ENCODE peak calls at places on chromosomes 2 and 18, in nine cellular contexts. One of them, this sample, is unnamed.
A peak's percentile ranks its signal among the peaks of the same experiment; 100 is the strongest.

GRCh38 chr2:317501-318424 is 29.9 kb upstream of the ALKAL2 start:
- DNase-seq in choroid plexus epithelial cell: peak; percentile 90
- DNase-seq in psoas muscle: no peak
- DNase-seq in GM23338: peak; percentile 25
- DNase-seq in lower lobe of right lung: no peak
- DNase-seq in ovary: no peak
- DNase-seq in brain microvascular endothelial cell: peak; percentile 55
- DNase-seq in cardiac fibroblast: peak; percentile 29
- DNase-seq in Peyer's patch: no peak
- DNase-seq in this sample: no peak

GRCh38 chr2:120224256-120224655 is 1.1 kb upstream of the TMEM185B start:
- DNase-seq in GM23338: no peak
- DNase-seq in cardiac fibroblast: no peak
- DNase-seq in brain microvascular endothelial cell: no peak
- DNase-seq in psoas muscle: peak; percentile 45
- DNase-seq in lower lobe of right lung: no peak
- DNase-seq in choroid plexus epithelial cell: no peak
- DNase-seq in ovary: no peak
- DNase-seq in Peyer's patch: no peak
- DNase-seq in this sample: no peak

GRCh38 chr2:39718483-39718882 is 52.8 kb downstream of the TMEM178A start:
- DNase-seq in psoas muscle: no peak
- DNase-seq in ovary: no peak
- DNase-seq in lower lobe of right lung: no peak
- DNase-seq in Peyer's patch: no peak
- DNase-seq in GM23338: no peak
- DNase-seq in choroid plexus epithelial cell: peak; percentile 13
- DNase-seq in cardiac fibroblast: no peak
- DNase-seq in brain microvascular endothelial cell: no peak
- DNase-seq in this sample: no peak

GRCh38 chr2:120060088-120060623 is 47.3 kb downstream of the EPB41L5 start:
- DNase-seq in ovary: no peak
- DNase-seq in lower lobe of right lung: no peak
- DNase-seq in psoas muscle: no peak
- DNase-seq in choroid plexus epithelial cell: no peak
- DNase-seq in GM23338: no peak
- DNase-seq in cardiac fibroblast: no peak
- DNase-seq in Peyer's patch: no peak
- DNase-seq in brain microvascular endothelial cell: no peak
- DNase-seq in this sample: no peak

GRCh38 chr18:76922107-76922506 is 99.8 kb downstream of the ZNF236 start:
- DNase-seq in Peyer's patch: peak; percentile 78
- DNase-seq in choroid plexus epithelial cell: peak; percentile 77
- DNase-seq in brain microvascular endothelial cell: peak; percentile 62
- DNase-seq in psoas muscle: peak; percentile 72
- DNase-seq in cardiac fibroblast: peak; percentile 63
- DNase-seq in ovary: no peak
- DNase-seq in GM23338: peak; percentile 83
- DNase-seq in lower lobe of right lung: no peak
- DNase-seq in this sample: peak; percentile 73

GRCh38 chr2:113000436-113000835 is 4.8 kb upstream of the IL36A start:
- DNase-seq in ovary: no peak
- DNase-seq in cardiac fibroblast: no peak
- DNase-seq in choroid plexus epithelial cell: no peak
- DNase-seq in brain microvascular endothelial cell: no peak
- DNase-seq in psoas muscle: no peak
- DNase-seq in Peyer's patch: no peak
- DNase-seq in lower lobe of right lung: no peak
- DNase-seq in GM23338: no peak
- DNase-seq in this sample: no peak

GRCh38 chr18:48687694-48688042 is 148.8 kb downstream of the CTIF start:
- DNase-seq in Peyer's patch: no peak
- DNase-seq in psoas muscle: peak; percentile 34
- DNase-seq in GM23338: no peak
- DNase-seq in ovary: no peak
- DNase-seq in brain microvascular endothelial cell: no peak
- DNase-seq in lower lobe of right lung: no peak
- DNase-seq in cardiac fibroblast: no peak
- DNase-seq in choroid plexus epithelial cell: no peak
- DNase-seq in this sample: no peak

GRCh38 chr18:58838946-58839345 is 25.7 kb upstream of the ZNF532 start:
- DNase-seq in choroid plexus epithelial cell: no peak
- DNase-seq in lower lobe of right lung: no peak
- DNase-seq in brain microvascular endothelial cell: no peak
- DNase-seq in Peyer's patch: no peak
- DNase-seq in ovary: no peak
- DNase-seq in cardiac fibroblast: no peak
- DNase-seq in GM23338: no peak
- DNase-seq in psoas muscle: no peak
- DNase-seq in this sample: no peak

GRCh38 chr18:11951390-11951851 is 29.9 kb upstream of the IMPA2 start:
- DNase-seq in GM23338: peak; percentile 31
- DNase-seq in choroid plexus epithelial cell: peak; percentile 25
- DNase-seq in brain microvascular endothelial cell: no peak
- DNase-seq in lower lobe of right lung: no peak
- DNase-seq in cardiac fibroblast: peak; percentile 36
- DNase-seq in psoas muscle: no peak
- DNase-seq in ovary: no peak
- DNase-seq in Peyer's patch: no peak
- DNase-seq in this sample: peak; percentile 26

GRCh38 chr18:11957636-11958035 is 23.7 kb upstream of the IMPA2 start:
- DNase-seq in lower lobe of right lung: no peak
- DNase-seq in psoas muscle: no peak
- DNase-seq in brain microvascular endothelial cell: no peak
- DNase-seq in ovary: no peak
- DNase-seq in cardiac fibroblast: no peak
- DNase-seq in GM23338: no peak
- DNase-seq in choroid plexus epithelial cell: no peak
- DNase-seq in Peyer's patch: no peak
- DNase-seq in this sample: no peak

GRCh38 chr18:11956371-11957308 is 24.7 kb upstream of the IMPA2 start:
- DNase-seq in ovary: no peak
- DNase-seq in lower lobe of right lung: no peak
- DNase-seq in choroid plexus epithelial cell: no peak
- DNase-seq in brain microvascular endothelial cell: no peak
- DNase-seq in Peyer's patch: no peak
- DNase-seq in GM23338: no peak
- DNase-seq in psoas muscle: no peak
- DNase-seq in cardiac fibroblast: no peak
- DNase-seq in this sample: no peak

GRCh38 chr18:11953113-11953512 is 28.2 kb upstream of the IMPA2 start:
- DNase-seq in Peyer's patch: no peak
- DNase-seq in choroid plexus epithelial cell: no peak
- DNase-seq in ovary: no peak
- DNase-seq in brain microvascular endothelial cell: no peak
- DNase-seq in lower lobe of right lung: no peak
- DNase-seq in GM23338: no peak
- DNase-seq in cardiac fibroblast: peak; percentile 40
- DNase-seq in psoas muscle: no peak
- DNase-seq in this sample: no peak

DNA sequence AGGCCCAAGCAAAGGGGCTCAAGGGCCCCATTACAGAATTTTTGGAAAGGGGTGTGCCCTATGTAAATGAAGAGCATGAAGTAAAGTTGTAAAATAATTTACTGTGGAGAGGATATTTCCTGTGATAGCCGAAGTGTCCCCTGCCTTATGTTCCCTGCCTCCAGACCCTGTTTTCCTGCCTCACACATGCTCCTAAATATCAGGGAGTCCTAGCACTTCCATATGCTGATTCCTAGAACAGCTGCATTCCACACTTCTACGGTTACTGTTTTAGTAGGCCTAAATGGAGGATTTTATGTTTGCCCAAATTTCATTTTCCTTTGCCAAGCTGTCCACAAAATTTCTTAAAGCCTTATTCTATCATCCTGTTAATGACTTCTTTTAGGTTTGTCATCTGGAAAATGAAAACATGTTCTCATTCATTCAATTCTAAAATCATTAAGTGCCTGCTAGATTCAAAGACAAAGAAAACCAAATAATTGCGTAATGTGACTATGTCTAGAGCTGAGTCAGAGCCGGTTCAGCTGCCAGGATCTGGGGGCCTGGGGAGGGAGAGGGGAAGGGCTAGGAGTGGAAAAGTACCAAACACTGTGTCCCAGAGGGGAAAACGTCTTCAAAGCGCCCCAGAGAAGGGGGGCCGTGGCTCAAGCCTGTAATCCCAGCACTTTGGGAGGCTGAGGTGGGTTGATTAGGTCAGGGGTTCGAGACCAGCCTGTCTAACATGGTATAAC is 25.8 kb upstream of the IMPA2 start:
- DNase-seq in ovary: no peak
- DNase-seq in choroid plexus epithelial cell: peak; percentile 93
- DNase-seq in lower lobe of right lung: peak; percentile 73
- DNase-seq in Peyer's patch: no peak
- DNase-seq in psoas muscle: peak; percentile 76
- DNase-seq in brain microvascular endothelial cell: peak; percentile 83
- DNase-seq in cardiac fibroblast: peak; percentile 92
- DNase-seq in GM23338: peak; percentile 51
- DNase-seq in this sample: no peak
- H3K4me3 ChIP-seq in ovary: no peak overlapping the region
- H3K4me3 ChIP-seq in choroid plexus epithelial cell: no peak overlapping the region
- H3K4me3 ChIP-seq in lower lobe of right lung: no peak overlapping the region
- H3K4me3 ChIP-seq in Peyer's patch: no peak overlapping the region
- H3K4me3 ChIP-seq in psoas muscle: no peak overlapping the region
- H3K4me3 ChIP-seq in brain microvascular endothelial cell: no peak overlapping the region
- H3K4me3 ChIP-seq in cardiac fibroblast: no peak overlapping the region
- H3K4me3 ChIP-seq in GM23338: no peak overlapping the region
- H3K4me3 ChIP-seq in this sample: no peak overlapping the region

GRCh38 chr18:23504720-23505119 is 1.4 kb downstream of the RMC1 start:
- DNase-seq in psoas muscle: no peak
- DNase-seq in brain microvascular endothelial cell: no peak
- DNase-seq in Peyer's patch: no peak
- DNase-seq in GM23338: no peak
- DNase-seq in cardiac fibroblast: no peak
- DNase-seq in lower lobe of right lung: no peak
- DNase-seq in choroid plexus epithelial cell: no peak
- DNase-seq in ovary: no peak
- DNase-seq in this sample: no peak

GRCh38 chr18:23503967-23504352 is 649 bp downstream of the RMC1 start:
- DNase-seq in cardiac fibroblast: no peak
- DNase-seq in choroid plexus epithelial cell: no peak
- DNase-seq in Peyer's patch: no peak
- DNase-seq in ovary: no peak
- DNase-seq in brain microvascular endothelial cell: no peak
- DNase-seq in lower lobe of right lung: no peak
- DNase-seq in psoas muscle: no peak
- DNase-seq in GM23338: peak; percentile 24
- DNase-seq in this sample: no peak

GRCh38 chr18:23502516-23503037 is 734 bp upstream of the RMC1 start:
- DNase-seq in choroid plexus epithelial cell: no peak
- DNase-seq in GM23338: no peak
- DNase-seq in lower lobe of right lung: no peak
- DNase-seq in brain microvascular endothelial cell: no peak
- DNase-seq in cardiac fibroblast: no peak
- DNase-seq in Peyer's patch: no peak
- DNase-seq in ovary: no peak
- DNase-seq in psoas muscle: no peak
- DNase-seq in this sample: no peak

GRCh38 chr18:23501626-23502025 is 1.7 kb upstream of the RMC1 start:
- DNase-seq in Peyer's patch: no peak
- DNase-seq in lower lobe of right lung: no peak
- DNase-seq in brain microvascular endothelial cell: no peak
- DNase-seq in cardiac fibroblast: no peak
- DNase-seq in choroid plexus epithelial cell: no peak
- DNase-seq in GM23338: no peak
- DNase-seq in ovary: no peak
- DNase-seq in psoas muscle: no peak
- DNase-seq in this sample: no peak

DNA sequence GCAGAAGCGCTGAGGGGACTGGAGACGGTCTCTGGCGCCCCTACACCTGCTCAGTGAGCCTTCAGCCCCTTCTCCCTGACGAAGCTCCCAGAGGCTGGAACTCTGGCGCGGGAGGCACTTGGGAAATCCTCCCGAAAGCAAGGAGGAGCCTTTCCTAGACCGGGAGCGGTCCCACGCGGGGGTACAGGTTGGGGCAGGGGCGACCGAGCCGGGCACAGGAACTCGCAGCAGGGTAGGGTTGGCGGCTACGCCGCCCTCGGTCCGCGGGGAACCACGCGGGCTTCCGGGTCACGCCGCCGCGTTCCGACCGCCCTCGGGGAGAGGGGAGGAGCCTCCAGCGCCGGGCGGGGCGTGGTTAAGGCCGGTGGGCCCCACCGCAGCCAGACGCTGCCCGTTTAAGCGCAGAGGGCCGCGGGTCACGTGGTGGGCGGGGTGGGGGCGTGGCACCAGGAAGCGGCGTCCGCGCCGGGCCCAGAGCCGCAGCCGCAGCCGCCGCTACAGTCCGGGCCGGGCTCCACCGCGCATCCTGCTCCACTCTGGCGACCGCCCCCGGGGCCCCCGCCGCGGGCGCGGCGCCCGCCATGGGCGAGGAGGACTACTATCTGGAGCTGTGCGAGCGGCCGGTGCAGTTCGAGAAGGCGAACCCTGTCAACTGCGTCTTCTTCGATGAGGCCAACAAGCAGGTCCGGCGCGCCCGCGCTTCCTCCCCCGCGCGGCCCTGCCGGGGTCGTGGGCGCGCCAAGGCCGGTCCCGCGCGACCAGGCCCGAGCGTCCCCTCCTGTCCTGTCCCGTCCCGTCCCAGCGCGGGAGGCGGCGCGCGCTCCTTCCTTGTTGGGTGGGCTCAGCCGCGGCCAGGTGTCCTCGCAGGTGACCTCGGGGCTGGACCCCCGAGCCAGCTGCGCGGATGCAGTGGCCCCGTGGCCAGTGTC is at the start of gene RMC1:
- DNase-seq in Peyer's patch: peak; percentile 98
- DNase-seq in ovary: peak; percentile 97
- DNase-seq in psoas muscle: peak; percentile 98
- DNase-seq in choroid plexus epithelial cell: peak; percentile 94
- DNase-seq in cardiac fibroblast: peak; percentile 95
- DNase-seq in brain microvascular endothelial cell: peak; percentile 88
- DNase-seq in lower lobe of right lung: peak; percentile 99
- DNase-seq in GM23338: peak; percentile 95
- DNase-seq in this sample: peak; percentile 95
- TF ChIP-seq CTCF in Peyer's patch: no peak
- TF ChIP-seq CTCF in ovary: peak; percentile 36
- TF ChIP-seq CTCF in psoas muscle: no peak
- TF ChIP-seq CTCF in choroid plexus epithelial cell: no peak
- TF ChIP-seq CTCF in cardiac fibroblast: no peak
- TF ChIP-seq CTCF in brain microvascular endothelial cell: peak; percentile 12
- TF ChIP-seq CTCF in lower lobe of right lung: peak; percentile 9
- TF ChIP-seq CTCF in GM23338: peak; percentile 17
- TF ChIP-seq CTCF in this sample: peak; percentile 31

DNA sequence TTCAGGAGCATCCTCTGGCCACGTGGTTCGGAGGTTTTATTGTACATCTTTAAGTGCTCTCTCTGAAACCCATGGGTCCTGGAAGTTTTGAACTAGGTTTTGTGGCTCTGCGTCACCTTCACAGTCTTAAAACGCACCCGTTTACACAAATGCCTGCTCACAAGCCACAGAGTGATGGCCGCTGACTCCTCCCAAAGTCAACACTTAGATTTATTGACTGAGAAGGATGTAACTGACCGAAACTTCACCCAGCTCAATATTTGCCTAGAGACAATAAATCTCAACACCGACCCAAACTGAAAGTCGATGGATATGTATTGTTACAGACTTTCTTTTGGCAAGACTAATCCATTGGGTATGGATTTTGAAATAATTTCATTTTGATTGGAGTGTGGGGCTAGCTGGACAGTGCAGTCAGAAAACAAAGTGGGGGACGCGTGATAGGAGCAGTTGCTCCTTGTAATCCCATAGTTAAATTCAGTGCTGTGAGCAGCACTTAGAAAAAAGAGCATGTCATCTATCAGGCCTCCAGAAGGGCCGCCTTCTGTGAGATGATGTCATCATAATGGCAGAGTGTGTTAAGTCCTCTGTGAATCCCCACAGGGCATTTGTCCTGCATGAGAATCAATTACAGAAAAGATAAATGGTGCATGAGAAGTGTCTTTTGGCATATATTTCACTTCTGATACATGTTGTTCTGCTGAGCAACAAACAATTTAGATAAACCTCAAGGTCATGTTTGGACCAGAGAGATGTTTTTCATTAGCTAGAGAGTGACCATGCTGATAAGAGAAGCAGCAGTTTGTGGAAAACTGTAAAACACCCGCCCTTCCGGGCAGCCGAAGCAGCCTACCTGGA is 183.7 kb downstream of the INO80D start:
- DNase-seq in Peyer's patch: peak; percentile 69
- DNase-seq in psoas muscle: no peak
- DNase-seq in GM23338: no peak
- DNase-seq in lower lobe of right lung: no peak
- DNase-seq in ovary: no peak
- DNase-seq in choroid plexus epithelial cell: peak; percentile 11
- DNase-seq in brain microvascular endothelial cell: no peak
- DNase-seq in cardiac fibroblast: no peak
- DNase-seq in this sample: peak; percentile 66
- H3K4me3 ChIP-seq in Peyer's patch: no peak overlapping the region
- H3K4me3 ChIP-seq in psoas muscle: no peak overlapping the region
- H3K4me3 ChIP-seq in GM23338: no peak overlapping the region
- H3K4me3 ChIP-seq in lower lobe of right lung: no peak overlapping the region
- H3K4me3 ChIP-seq in ovary: no peak overlapping the region
- H3K4me3 ChIP-seq in choroid plexus epithelial cell: no peak overlapping the region
- H3K4me3 ChIP-seq in brain microvascular endothelial cell: no peak overlapping the region
- H3K4me3 ChIP-seq in cardiac fibroblast: no peak overlapping the region
- H3K4me3 ChIP-seq in this sample: no peak overlapping the region

DNA sequence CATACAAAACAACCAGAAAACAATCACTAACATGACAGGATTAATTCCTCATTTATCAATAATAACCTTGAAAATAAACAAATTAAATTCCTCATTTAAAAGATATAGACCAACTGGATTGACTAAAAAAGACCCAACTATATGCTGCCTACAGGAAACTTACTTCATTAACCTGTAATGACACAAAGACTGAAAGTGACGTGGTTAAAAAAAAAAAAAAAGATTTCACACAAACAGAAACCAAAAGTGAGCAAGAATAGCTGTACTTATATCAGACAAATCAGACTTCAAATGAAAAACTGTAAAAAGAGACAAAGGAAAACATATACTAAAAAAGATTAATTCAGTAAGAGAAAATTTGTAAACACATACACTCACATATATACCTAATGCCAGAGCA is 201.2 kb downstream of the CCDC178 start:
- DNase-seq in Peyer's patch: no peak
- DNase-seq in lower lobe of right lung: no peak
- DNase-seq in psoas muscle: no peak
- DNase-seq in GM23338: no peak
- DNase-seq in brain microvascular endothelial cell: no peak
- DNase-seq in cardiac fibroblast: no peak
- DNase-seq in choroid plexus epithelial cell: no peak
- DNase-seq in ovary: no peak
- DNase-seq in this sample: no peak
- TF ChIP-seq CTCF in Peyer's patch: no peak
- TF ChIP-seq CTCF in lower lobe of right lung: no peak
- TF ChIP-seq CTCF in psoas muscle: no peak
- TF ChIP-seq CTCF in GM23338: no peak
- TF ChIP-seq CTCF in brain microvascular endothelial cell: no peak
- TF ChIP-seq CTCF in cardiac fibroblast: no peak
- TF ChIP-seq CTCF in choroid plexus epithelial cell: no peak
- TF ChIP-seq CTCF in ovary: no peak
- TF ChIP-seq CTCF in this sample: no peak

This sample was measured in WERI-Rb-1.